ENCODE peak calls at places on chromosomes 1 and 21, in seven cellular contexts. K is transverse colon, A is H1, R is GM23338, U is K562, Y is breast epithelium, N is HCT116. D is an unnamed sample.
A peak's percentile ranks its signal among the peaks of the same experiment; 100 is the strongest.

GRCh38 chr1:150931773-150932172 is 5.6 kb downstream of the SETDB1 start:
- DNase-seq in N (no peak), K (no peak), R (no peak), A (no peak), Y (no peak), U (no peak), D (no peak)

GRCh38 chr1:53046930-53047329 is 15.1 kb upstream of the PODN start:
- DNase-seq in N (no peak), K (no peak), U (no peak), A (no peak), Y (no peak), R (no peak), D (no peak)

GRCh38 chr1:172762087-172762486 is 103.2 kb downstream of the FASLG start:
- DNase-seq in N (no peak), K (no peak), R (no peak), A (no peak), Y (no peak), U (no peak), D (no peak)

GRCh38 chr1:200428482-200429205 is 18.8 kb upstream of the ZNF281 start:
- DNase-seq in N (no peak), U (no peak), A (no peak), K (no peak), R (no peak), Y (no peak), D (no peak)

GRCh38 chr1:174218983-174219382 is 59.7 kb downstream of the RABGAP1L start:
- DNase-seq in N (no peak), U (no peak), Y (no peak), A (no peak), K (no peak), R (no peak), D (no peak)

GRCh38 chr1:169809370-169810095 is 14.8 kb upstream of the METTL18 start:
- DNase-seq in U (peak; percentile 46), K (no peak), Y (no peak), A (no peak), N (peak; percentile 21), R (peak; percentile 57), D (no peak)

GRCh38 chr1:246506440-246506784 is 667 bp downstream of the SMYD3 start:
- DNase-seq in Y (no peak), U (peak; percentile 33), A (no peak), R (no peak), K (no peak), N (no peak), D (no peak)

GRCh38 chr1:118445156-118445555 is 260.1 kb upstream of the SPAG17 start:
- DNase-seq in N (no peak), Y (no peak), U (no peak), R (no peak), K (no peak), A (no peak), D (no peak)

GRCh38 chr1:219876798-219877209 is 51.6 kb downstream of the SLC30A10 start:
- DNase-seq in A (no peak), R (peak; percentile 22), K (no peak), Y (no peak), U (peak; percentile 31), N (peak; percentile 23), D (no peak)

GRCh38 chr1:59568158-59568935 is 246.4 kb upstream of the HOOK1 start:
- DNase-seq in A (no peak), U (no peak), R (no peak), Y (no peak), K (no peak), N (no peak), D (no peak)

GRCh38 chr1:32666866-32667566 is 16.0 kb downstream of the RBBP4 start:
- DNase-seq in K (no peak), N (no peak), A (no peak), Y (no peak), U (no peak), R (no peak), D (peak; percentile 86)

GRCh38 chr1:39470040-39470439 is 21.4 kb upstream of the BMP8A start:
- DNase-seq in U (no peak), Y (no peak), A (no peak), N (no peak), R (no peak), K (no peak), D (no peak)

GRCh38 chr21:45403825-45404725 is 890 bp upstream of the COL18A1 start:
- DNase-seq in A (peak; percentile 34), R (peak; percentile 80), K (peak; percentile 25), Y (no peak), U (no peak), N (no peak), D (no peak)

GRCh38 chr1:62882161-62882560 is 98.2 kb downstream of the ATG4C start:
- DNase-seq in R (no peak), A (no peak), Y (no peak), U (no peak), K (no peak), N (no peak), D (no peak)

GRCh38 chr1:201447911-201448871 is 20.8 kb downstream of the PHLDA3 start:
- DNase-seq in A (peak; percentile 79), U (peak; percentile 94), Y (peak; percentile 91), N (peak; percentile 57), R (peak; percentile 91), K (peak; percentile 82), D (peak; percentile 84)

GRCh38 chr21:45040739-45041138 is 33.6 kb upstream of the ADARB1 start:
- DNase-seq in R (no peak), N (no peak), Y (no peak), K (no peak), U (no peak), A (no peak), D (peak; percentile 76)

GRCh38 chr1:180235502-180236239 is 5.6 kb downstream of the LHX4 start:
- DNase-seq in N (no peak), U (no peak), R (peak; percentile 84), A (no peak), K (no peak), Y (no peak), D (peak; percentile 46)

GRCh38 chr1:34858901-34859441 is 578 bp downstream of the SMIM12 start:
- DNase-seq in U (peak; percentile 34), N (no peak), A (no peak), R (no peak), K (no peak), Y (no peak), D (no peak)

DNA sequence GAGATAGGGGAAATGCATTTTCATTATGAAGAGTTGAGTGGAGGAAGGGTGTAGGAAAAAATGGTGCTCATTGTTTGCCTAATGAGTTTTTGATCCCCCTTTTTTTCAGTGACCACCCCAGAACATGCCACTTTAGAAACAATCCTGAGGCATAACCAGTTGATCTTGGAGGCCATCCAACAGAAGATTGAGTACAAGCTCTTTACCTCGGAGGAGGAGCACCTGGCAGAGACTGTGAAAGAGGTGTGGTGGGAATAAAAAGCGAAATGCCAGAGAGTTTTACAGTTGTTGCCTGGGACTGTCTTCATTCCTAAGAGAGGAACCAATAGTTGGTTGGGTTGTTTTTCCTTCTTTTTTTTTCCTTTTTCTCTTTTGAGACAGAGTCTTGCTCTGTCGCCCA is 54.3 kb upstream of the EPHA8 start:
- DNase-seq in N (no peak), A (no peak), U (no peak), K (peak; percentile 26), Y (no peak), R (no peak), D (no peak)
- H3K27ac ChIP-seq in N (no peak overlapping the region), A (no peak overlapping the region), U (no peak overlapping the region), K (no peak overlapping the region), Y (no peak overlapping the region), R (no peak overlapping the region), D (no peak overlapping the region)

GRCh38 chr1:45569571-45569961 is 14.3 kb upstream of the NASP start:
- DNase-seq in U (no peak), K (no peak), N (no peak), R (no peak), Y (no peak), A (no peak), D (no peak)

GRCh38 chr1:45568421-45568820 is 15.4 kb upstream of the NASP start:
- DNase-seq in Y (peak; percentile 66), A (no peak), U (no peak), K (no peak), N (no peak), R (no peak), D (no peak)

GRCh38 chr1:45563843-45564242 is 13.2 kb downstream of the AKR1A1 start:
- DNase-seq in A (no peak), K (no peak), R (no peak), U (no peak), N (no peak), Y (no peak), D (no peak)

GRCh38 chr1:45567911-45568310 is 15.9 kb upstream of the NASP start:
- DNase-seq in N (no peak), Y (no peak), U (no peak), R (no peak), K (no peak), A (no peak), D (no peak)

GRCh38 chr1:45566722-45567121 is 16.1 kb downstream of the AKR1A1 start:
- DNase-seq in A (no peak), U (no peak), Y (peak; percentile 34), K (peak; percentile 21), R (no peak), N (no peak), D (no peak)
- TF ChIP-seq POLR2AphosphoS5 in A (no peak), U (no peak), Y (peak; percentile 18), K (no peak), R (no peak), N (no peak), D (peak; percentile 52)

DNA sequence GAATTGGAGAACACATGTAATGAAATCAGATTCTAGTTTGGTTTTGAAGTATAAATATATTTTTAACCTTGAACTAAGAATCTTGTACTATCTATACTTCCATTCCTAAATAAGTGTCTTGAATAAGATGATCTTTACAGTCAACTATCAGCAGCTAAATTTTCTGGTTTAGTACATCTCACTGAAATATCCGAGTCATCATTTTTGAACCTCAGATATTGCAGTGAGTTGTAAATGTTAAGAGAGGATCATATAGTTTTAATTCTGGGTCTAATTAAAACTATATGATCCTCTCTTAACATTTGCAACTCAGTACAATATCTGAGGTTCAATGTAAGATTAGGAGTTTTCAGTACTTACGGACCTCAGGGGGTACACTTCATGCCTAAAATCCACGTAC is 768.8 kb upstream of the ADAMTS5 start:
- DNase-seq in A (no peak), U (no peak), N (no peak), K (no peak), Y (no peak), R (no peak), D (no peak)
- H3K27ac ChIP-seq in A (no peak overlapping the region), U (no peak overlapping the region), N (no peak overlapping the region), K (no peak overlapping the region), Y (no peak overlapping the region), R (no peak overlapping the region), D (no peak overlapping the region)

GRCh38 chr21:25827513-25827912 is 92.7 kb downstream of the GABPA start:
- DNase-seq in Y (no peak), N (no peak), A (no peak), K (no peak), U (no peak), R (no peak), D (no peak)
- TF ChIP-seq POLR2AphosphoS5 in Y (no peak), N (no peak), A (no peak), K (peak; percentile 55), U (no peak), R (no peak), D (no peak)

D was measured in upper lobe of left lung.